ENCODE peak calls at places on chromosomes 13 and 19, in four cellular contexts. B, W, J and U are unnamed samples.

GRCh38 chr13:100203696-100204367 is 114.9 kb downstream of the PCCA start:
- DNase-seq in J (no peak), W (no peak), B (no peak), U (no peak)

GRCh38 chr13:78700121-78700910 is 41.4 kb upstream of the OBI1 start:
- DNase-seq in B (peak), W (no peak), J (no peak), U (no peak)

GRCh38 chr13:38514575-38514974 is 164.9 kb downstream of the UFM1 start:
- DNase-seq in W (no peak), J (no peak), B (no peak), U (no peak)

GRCh38 chr13:40452741-40453665 is 213.4 kb downstream of the FOXO1 start:
- DNase-seq in B (no peak), J (no peak), W (peak), U (no peak)

GRCh38 chr19:27794444-27795042 is 1418.4 kb downstream of the UQCRFS1 start:
- DNase-seq in W (peak), J (no peak), B (no peak), U (peak)

GRCh38 chr19:41325640-41325946 is 15.6 kb downstream of the CCDC97 start:
- DNase-seq in B (no peak), W (no peak), J (no peak), U (peak)

GRCh38 chr13:40433577-40433976 is 232.9 kb downstream of the FOXO1 start:
- DNase-seq in W (no peak), J (no peak), B (no peak), U (no peak)

GRCh38 chr13:98892821-98893220 is 85.0 kb downstream of the DOCK9 start:
- DNase-seq in J (no peak), W (no peak), B (no peak), U (no peak)

GRCh38 chr19:16117594-16118033 is 5.9 kb downstream of the RAB8A start:
- DNase-seq in J (no peak), B (no peak), W (no peak), U (no peak)

GRCh38 chr13:46554971-46555370 is 2.0 kb downstream of the LRCH1 start:
- DNase-seq in B (no peak), W (no peak), J (no peak), U (no peak)

GRCh38 chr13:50124536-50125305 is 109.5 kb downstream of the KCNRG start:
- DNase-seq in J (no peak), W (peak), B (peak), U (no peak)

GRCh38 chr19:38684078-38684861 is 36.8 kb downstream of the ACTN4 start:
- DNase-seq in B (no peak), J (no peak), W (no peak), U (no peak)

GRCh38 chr13:48231080-48231479 is 1.9 kb upstream of the ITM2B start:
- DNase-seq in B (no peak), J (no peak), W (no peak), U (no peak)

GRCh38 chr19:38073806-38074685 is 150.0 kb downstream of the DPF1 start:
- DNase-seq in B (peak), J (no peak), W (peak), U (peak)

GRCh38 chr19:28208745-28209144 is 1004.2 kb downstream of the UQCRFS1 start:
- DNase-seq in J (no peak), W (no peak), B (no peak), U (no peak)

GRCh38 chr13:75832812-75833211 is 196.7 kb downstream of the LMO7 start:
- DNase-seq in W (no peak), J (no peak), B (no peak), U (no peak)

GRCh38 chr19:54189020-54189667 is at the start of gene MBOAT7:
- DNase-seq in W (no peak), B (no peak), J (no peak), U (no peak)

GRCh38 chr13:23466144-23467002 is 32.9 kb upstream of the SACS start:
- DNase-seq in B (peak), J (peak), W (peak), U (peak)

GRCh38 chr13:51823861-51824260 is 19.9 kb upstream of the DHRS12 start:
- DNase-seq in J (no peak), W (no peak), B (no peak), U (no peak)

GRCh38 chr19:54252845-54253244 is 4.2 kb downstream of the LILRB5 start:
- DNase-seq in B (no peak), J (no peak), W (no peak), U (no peak)

GRCh38 chr13:102295316-102296048 is 106.4 kb downstream of the FGF14 start:
- DNase-seq in B (no peak), W (no peak), J (no peak), U (no peak)

GRCh38 chr13:41177616-41178015 is 16.8 kb downstream of the KBTBD7 start:
- DNase-seq in W (no peak), B (no peak), J (no peak), U (no peak)

GRCh38 chr19:30852168-30852567 is 480.0 kb downstream of the ZNF536 start:
- DNase-seq in W (no peak), B (no peak), J (no peak), U (peak)

GRCh38 chr19:55179570-55180484 is at the start of gene SYT5:
- DNase-seq in W (no peak), B (peak), J (no peak), U (peak)

GRCh38 chr13:19239114-19239860 is 57.7 kb upstream of the TUBA3C start:
- DNase-seq in B (no peak), W (no peak), J (no peak), U (no peak)

GRCh38 chr13:74758188-74758587 is 624.0 kb upstream of the KLF12 start:
- DNase-seq in B (no peak), J (no peak), W (no peak), U (no peak)

GRCh38 chr19:14410054-14410774 is 8.9 kb downstream of the DDX39A start:
- DNase-seq in J (no peak), B (no peak), W (no peak), U (no peak)

GRCh38 chr13:27830010-27830409 is 37.7 kb downstream of the GSX1 start:
- DNase-seq in W (no peak), B (peak), J (no peak), U (no peak)

GRCh38 chr13:40271931-40272775 is 394.3 kb downstream of the FOXO1 start:
- DNase-seq in W (no peak), J (no peak), B (no peak), U (no peak)

DNA sequence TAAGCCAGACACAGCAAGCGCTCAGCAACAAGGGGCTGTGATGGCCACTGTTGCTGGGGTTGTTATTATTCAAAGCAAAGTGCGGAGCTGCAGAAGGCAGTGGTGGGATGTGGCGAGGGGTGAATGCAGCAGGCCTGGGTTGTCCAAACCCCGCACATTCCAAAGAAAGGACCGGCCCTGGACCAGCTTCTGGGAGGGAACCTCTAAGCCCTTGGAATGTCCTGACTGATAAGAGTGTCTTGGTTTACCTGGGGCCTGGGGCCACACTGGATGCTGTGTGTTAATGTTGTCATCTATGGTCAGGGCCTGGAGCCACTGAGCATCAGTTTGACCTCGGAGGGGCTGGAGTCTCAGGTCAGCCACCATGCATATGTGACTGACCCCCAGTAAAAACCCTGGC is 8.2 kb downstream of the TMEM143 start:
- DNase-seq in W (no peak), J (no peak), B (no peak), U (no peak)
- TF ChIP-seq TCF12 in W (no peak), J (no peak), B (no peak), U (no peak)

GRCh38 chr19:52923782-52924593 is 760 bp upstream of the ZNF888 start:
- DNase-seq in W (peak), B (no peak), J (no peak), U (peak)
- TF ChIP-seq TCF12 in W (no peak), B (no peak), J (no peak), U (no peak)

GRCh38 chr13:29556742-29557141 is 38.7 kb downstream of the SLC7A1 start:
- DNase-seq in J (no peak), W (no peak), B (no peak), U (no peak)
- TF ChIP-seq TCF12 in J (no peak), W (no peak), B (no peak), U (no peak)

DNA sequence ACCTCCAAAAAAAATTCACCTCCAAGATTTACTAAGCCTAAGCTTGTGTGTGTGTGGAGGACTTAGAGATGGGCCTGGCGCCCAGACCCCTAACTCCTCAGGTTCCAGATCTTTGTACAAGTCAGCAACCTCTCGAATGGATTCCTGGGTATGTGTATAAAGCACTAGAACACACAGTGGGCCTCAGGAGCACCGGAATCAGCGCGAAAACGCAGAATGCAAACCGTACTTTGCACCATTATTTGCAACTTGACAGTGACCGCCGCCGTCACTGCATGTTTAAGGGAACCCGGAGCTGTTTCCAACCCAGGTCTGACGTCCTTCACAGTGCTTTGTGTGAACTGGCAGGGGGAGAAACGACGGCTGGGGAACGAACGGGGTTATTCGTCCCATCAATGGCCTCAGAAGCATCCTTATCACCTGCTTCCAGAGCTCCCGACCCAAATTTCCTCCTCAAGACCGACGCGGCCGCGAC is 688 bp downstream of the ZNF606 start:
- DNase-seq in B (peak), W (peak), J (no peak), U (no peak)
- TF ChIP-seq TCF12 in B (no peak), W (no peak), J (no peak), U (no peak)

GRCh38 chr19:47560999-47561398 is 11.9 kb downstream of the ZNF541 start:
- DNase-seq in B (no peak), J (no peak), W (no peak), U (no peak)
- TF ChIP-seq TCF12 in B (no peak), J (no peak), W (no peak), U (no peak)

GRCh38 chr13:62176051-62176450 is 760.4 kb upstream of the PCDH20 start:
- DNase-seq in J (no peak), W (no peak), B (no peak), U (no peak)
- TF ChIP-seq TCF12 in J (no peak), W (no peak), B (no peak), U (no peak)

DNA sequence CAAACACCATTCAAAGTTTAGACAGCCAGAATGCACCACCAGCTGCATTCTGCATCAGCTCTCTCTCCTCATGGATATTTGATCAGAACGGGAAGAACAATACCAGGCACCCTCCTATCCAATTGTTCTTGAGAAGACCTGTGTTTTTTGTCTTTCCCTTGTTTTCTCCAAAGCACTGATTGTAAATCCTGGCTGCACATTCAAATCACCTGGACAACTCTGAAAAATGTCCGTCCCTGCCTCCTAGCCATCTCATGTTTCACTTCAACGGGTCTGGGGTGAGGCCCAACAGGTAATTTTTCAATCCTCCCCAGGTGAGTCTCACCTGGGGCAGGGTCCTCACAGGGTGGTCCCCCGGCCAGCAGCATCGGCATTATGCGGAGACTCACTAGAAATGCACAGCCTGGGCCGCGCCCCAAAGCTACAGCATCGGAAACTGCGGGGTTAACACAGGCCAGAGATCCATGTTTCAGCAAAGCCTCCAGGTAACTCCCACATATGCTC is 5.5 kb downstream of the IRS2 start:
- DNase-seq in W (no peak), J (no peak), B (no peak), U (no peak)
- TF ChIP-seq TCF12 in W (no peak), J (no peak), B (no peak), U (no peak)

DNA sequence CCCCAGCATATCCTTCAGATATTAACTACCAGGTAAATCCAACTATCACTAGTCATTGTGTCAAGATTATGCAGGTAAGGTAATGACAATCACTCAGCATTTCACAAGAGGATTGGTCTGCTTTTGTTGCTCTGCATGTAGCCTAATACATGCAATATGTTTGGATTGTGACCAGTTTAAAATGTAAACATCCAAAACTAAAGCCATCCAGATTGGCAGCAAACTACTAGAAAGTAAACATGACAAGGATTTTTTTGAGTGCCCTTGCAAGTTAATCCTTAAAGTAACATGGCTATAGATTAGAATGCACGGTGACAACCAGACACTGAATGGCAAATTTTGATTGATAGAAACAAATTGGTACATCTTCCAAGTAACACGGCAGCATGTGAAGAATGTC is 429.3 kb upstream of the ARGLU1 start:
- DNase-seq in B (no peak), J (no peak), W (no peak), U (no peak)
- TF ChIP-seq TCF12 in B (no peak), J (no peak), W (no peak), U (no peak)

GRCh38 chr19:3405261-3405653 is 38.9 kb downstream of the NFIC start:
- DNase-seq in B (no peak), W (no peak), J (no peak), U (no peak)

GRCh38 chr19:3409346-3410064 is 43.1 kb downstream of the NFIC start:
- DNase-seq in J (no peak), B (peak), W (peak), U (no peak)

GRCh38 chr19:3406571-3407111 is 40.3 kb downstream of the NFIC start:
- DNase-seq in W (no peak), J (no peak), B (no peak), U (no peak)

GRCh38 chr19:3408996-3409345 is 42.6 kb downstream of the NFIC start:
- DNase-seq in W (no peak), B (no peak), J (no peak), U (no peak)

GRCh38 chr19:3407556-3408516 is 41.5 kb downstream of the NFIC start:
- DNase-seq in W (peak), B (no peak), J (no peak), U (no peak)
- TF ChIP-seq TCF12 in W (no peak), B (no peak), J (no peak), U (no peak)

GRCh38 chr19:33821871-33822270 is 25.2 kb downstream of the KCTD15 start:
- DNase-seq in J (no peak), W (no peak), B (no peak), U (peak)
- TF ChIP-seq TCF12 in J (no peak), W (no peak), B (no peak), U (no peak)